ENCODE peak calls at places on chromosomes 12 and 14, in four cellular contexts. S is activated T-helper 9 cell treated with anti-CD3 and anti-CD28 coated beads, Interleukin-2, amount 50 U/mL, for 16 hours; R is HS-5; I is PC-9. Q is an unnamed sample.

GRCh38 chr12:86950043-86950838 is 694.0 kb upstream of the MGAT4C start:
- DNase-seq in I (no peak), R (no peak), S (no peak), Q (no peak)

GRCh38 chr12:39127401-39127800 is 222.0 kb upstream of the CPNE8 start:
- DNase-seq in I (no peak), R (peak; percentile 82), S (no peak), Q (no peak)

GRCh38 chr14:90569606-90570462 is 173.0 kb downstream of the CALM1 start:
- DNase-seq in I (no peak), S (no peak), R (no peak), Q (no peak)

GRCh38 chr12:54239568-54239967 is 40.4 kb downstream of the CBX5 start:
- DNase-seq in R (no peak), S (no peak), I (no peak), Q (no peak)

GRCh38 chr12:47757840-47758583 is 668 bp downstream of the RAPGEF3 start:
- DNase-seq in R (no peak), S (no peak), I (no peak), Q (no peak)

GRCh38 chr12:102167821-102168605 is 29.6 kb downstream of the PMCH start:
- DNase-seq in I (no peak), S (no peak), R (no peak), Q (no peak)

GRCh38 chr14:61171687-61172086 is 109.5 kb downstream of the TMEM30B start:
- DNase-seq in S (no peak), R (no peak), I (no peak), Q (no peak)

GRCh38 chr12:75766263-75767160 is 255.1 kb upstream of the KRR1 start:
- DNase-seq in R (peak; percentile 65), S (no peak), I (peak; percentile 40), Q (no peak)

GRCh38 chr12:71426648-71427047 is 12.9 kb upstream of the LGR5 start:
- DNase-seq in I (no peak), R (peak; percentile 36), S (no peak), Q (no peak)

GRCh38 chr14:72657214-72657921 is 236.5 kb downstream of the DPF3 start:
- DNase-seq in I (no peak), S (no peak), R (no peak), Q (no peak)

GRCh38 chr12:7175493-7175892 is 14.0 kb upstream of the PEX5 start:
- DNase-seq in R (peak; percentile 69), S (no peak), I (no peak), Q (no peak)

GRCh38 chr12:5648692-5649338 is 216.9 kb downstream of the NTF3 start:
- DNase-seq in R (no peak), S (no peak), I (no peak), Q (no peak)

GRCh38 chr12:53143355-53143754 is 37.2 kb upstream of the ZNF740 start:
- DNase-seq in R (no peak), S (no peak), I (no peak), Q (no peak)

GRCh38 chr12:570237-570925 is 92.9 kb downstream of the NINJ2 start:
- DNase-seq in R (peak; percentile 69), S (no peak), I (peak; percentile 89), Q (no peak)

GRCh38 chr14:99899578-99900178 is 106.5 kb downstream of the EML1 start:
- DNase-seq in S (no peak), I (no peak), R (no peak), Q (no peak)

GRCh38 chr12:89461649-89462612 is 62.7 kb downstream of the GALNT4 start:
- DNase-seq in R (peak; percentile 56), I (no peak), S (no peak), Q (no peak)

GRCh38 chr14:81009339-81009738 is 53.9 kb downstream of the TSHR start:
- DNase-seq in S (no peak), I (no peak), R (no peak), Q (no peak)

GRCh38 chr12:6820171-6820570 is 1.4 kb upstream of the GPR162 start:
- DNase-seq in S (no peak), R (no peak), I (no peak), Q (no peak)

GRCh38 chr12:53365245-53365904 is 14.6 kb upstream of the SP1 start:
- DNase-seq in I (no peak), R (no peak), S (no peak), Q (no peak)

GRCh38 chr14:92729632-92730358 is 18.6 kb downstream of the LGMN start:
- DNase-seq in R (peak; percentile 75), I (no peak), S (no peak), Q (peak; percentile 13)

GRCh38 chr14:85280074-85280473 is 249.9 kb upstream of the FLRT2 start:
- DNase-seq in S (no peak), R (no peak), I (no peak), Q (no peak)

GRCh38 chr14:75234173-75234855 is 44.3 kb upstream of the FOS start:
- DNase-seq in R (no peak), S (no peak), I (peak; percentile 87), Q (no peak)

GRCh38 chr12:31491819-31492598 is 98.9 kb downstream of the DENND5B start:
- DNase-seq in S (no peak), I (peak; percentile 68), R (peak; percentile 80), Q (no peak)

GRCh38 chr12:9810721-9811120 is 16.6 kb upstream of the KLRF1 start:
- DNase-seq in R (peak; percentile 22), I (no peak), S (no peak), Q (no peak)

GRCh38 chr14:95518045-95518751 is 1.7 kb upstream of the SYNE3 start:
- DNase-seq in I (no peak), S (no peak), R (no peak), Q (no peak)

GRCh38 chr12:5003025-5003666 is 40.5 kb upstream of the KCNA5 start:
- DNase-seq in S (no peak), R (no peak), I (peak; percentile 49), Q (no peak)

GRCh38 chr12:93242154-93242958 is 135.4 kb upstream of the NUDT4 start:
- DNase-seq in I (no peak), S (no peak), R (no peak), Q (no peak)

GRCh38 chr14:103855734-103856095 is 8.3 kb upstream of the PPP1R13B start:
- DNase-seq in S (no peak), R (no peak), I (no peak), Q (no peak)

GRCh38 chr12:52879394-52880351 is 25.2 kb downstream of the KRT8 start:
- DNase-seq in S (peak; percentile 44), R (peak; percentile 59), I (peak; percentile 80), Q (peak; percentile 53)

GRCh38 chr14:61438860-61439765 is 117.7 kb downstream of the PRKCH start:
- DNase-seq in I (peak; percentile 74), S (no peak), R (no peak), Q (peak; percentile 23)

GRCh38 chr14:23121401-23121800 is 2.3 kb upstream of the CEBPE start:
- DNase-seq in R (no peak), I (no peak), S (no peak), Q (no peak)

GRCh38 chr14:106372870-106373657 is 846.7 kb downstream of the TMEM121 start:
- DNase-seq in S (peak; percentile 75), I (peak; percentile 43), R (no peak), Q (peak; percentile 70)

GRCh38 chr14:80572666-80573065 is 361.4 kb upstream of the DIO2 start:
- DNase-seq in S (no peak), R (no peak), I (no peak), Q (no peak)

GRCh38 chr12:5840900-5841299 is 104.2 kb downstream of the ANO2 start:
- DNase-seq in I (no peak), R (no peak), S (no peak), Q (no peak)

GRCh38 chr12:127528576-127528975 is 738.4 kb upstream of the TMEM132C start:
- DNase-seq in S (no peak), I (no peak), R (no peak), Q (no peak)

GRCh38 chr12:57726884-57727757 is 11.4 kb downstream of the AGAP2 start:
- DNase-seq in I (no peak), S (no peak), R (no peak), Q (no peak)

GRCh38 chr12:132360906-132361777 is 31.8 kb upstream of the GALNT9 start:
- DNase-seq in I (no peak), R (no peak), S (no peak), Q (no peak)

GRCh38 chr12:67759829-67760228 is 111.3 kb downstream of the DYRK2 start:
- DNase-seq in S (no peak), I (no peak), R (no peak), Q (no peak)

Q was measured in stimulated activated naive CD4-positive, alpha-beta T cell treated with Interleukin-2 at 50 U/mL for 16 hours.